ENCODE peak calls at places on chromosome 18, in six cellular contexts. R is amniotic stem cell, S is neuronal stem cell, Q is fibroblast of pulmonary artery, M is NCI-H748 treated with DMSO at 0.1 percent for 48 hours, L is NCI-H1105. D is an unnamed sample.

GRCh38 chr18:59662008-59662701 is 35.1 kb downstream of the CCBE1 start:
- DNase-seq in S (no peak), M (no peak), L (peak), Q (no peak), R (no peak), D (no peak)

GRCh38 chr18:48949606-48950535 is 894 bp downstream of the SMAD7 start:
- DNase-seq in M (peak), Q (peak), L (no peak), S (peak), R (no peak), D (no peak)

GRCh38 chr18:23953984-23954383 is 60.6 kb upstream of the TTC39C start:
- DNase-seq in R (no peak), Q (no peak), M (no peak), L (no peak), S (no peak), D (no peak)

GRCh38 chr18:73791081-73791480 is 356.6 kb downstream of the FBXO15 start:
- DNase-seq in Q (no peak), M (no peak), L (no peak), R (no peak), S (no peak), D (no peak)

GRCh38 chr18:79779021-79779699 is 18.6 kb upstream of the KCNG2 start:
- DNase-seq in R (no peak), S (no peak), M (no peak), L (no peak), Q (no peak), D (no peak)

GRCh38 chr18:12159446-12159845 is 65.8 kb downstream of the ANKRD62 start:
- DNase-seq in Q (peak), M (no peak), S (no peak), L (no peak), R (peak), D (no peak)

GRCh38 chr18:35059280-35059927 is 18.2 kb downstream of the MAPRE2 start:
- DNase-seq in Q (no peak), R (no peak), L (no peak), S (no peak), M (peak), D (no peak)

GRCh38 chr18:47838396-47838795 is 92.1 kb downstream of the SMAD2 start:
- DNase-seq in S (no peak), M (no peak), Q (no peak), R (no peak), L (no peak), D (no peak)

GRCh38 chr18:51123481-51123880 is 74.0 kb downstream of the MEX3C start:
- DNase-seq in L (no peak), M (no peak), S (no peak), Q (no peak), R (no peak), D (no peak)

GRCh38 chr18:58996131-58996632 is 131.5 kb downstream of the ZNF532 start:
- DNase-seq in S (no peak), R (peak), Q (peak), M (peak), L (no peak), D (no peak)

GRCh38 chr18:11752116-11752911 is 63.2 kb downstream of the GNAL start:
- DNase-seq in S (peak), M (peak), R (no peak), Q (peak), L (peak), D (peak)

D was measured in NCI-H2227 treated with DMSO at 0.1 percent for 48 hours.